ENCODE peak calls at places on chromosomes 3 and 15, in eight cellular contexts. C is kidney; H is body of pancreas; D is GM23338; O is heart left ventricle; J is stomach; R is cardiac muscle cell; F is CD8-positive, alpha-beta memory T cell. E is an unnamed sample.

GRCh38 chr3:65170357-65171090 is 482.7 kb upstream of the ADAMTS9 start:
- DNase-seq in C (peak), H (peak), D (peak), O (peak), J (peak), R (peak), F (no peak), E (no peak)

GRCh38 chr3:42700366-42701288 is 2.0 kb downstream of the HHATL start:
- DNase-seq in C (no peak), H (no peak), D (no peak), O (no peak), J (peak), R (no peak), F (no peak), E (no peak)

GRCh38 chr3:120450261-120450913 is 405 bp downstream of the FSTL1 start:
- DNase-seq in C (peak), H (peak), D (peak), O (peak), J (peak), R (peak), F (no peak), E (no peak)

GRCh38 chr3:184814214-184814613 is 2.2 kb downstream of the VPS8 start:
- DNase-seq in C (no peak), H (no peak), D (no peak), O (no peak), J (no peak), R (no peak), F (no peak), E (no peak)

GRCh38 chr3:175969456-175969855 is 1110.3 kb downstream of the NAALADL2 start:
- DNase-seq in C (no peak), H (no peak), D (no peak), O (no peak), J (no peak), R (no peak), F (no peak), E (no peak)

GRCh38 chr3:160018959-160019358 is 30.3 kb downstream of the IL12A start:
- DNase-seq in C (no peak), H (no peak), D (no peak), O (no peak), J (no peak), R (no peak), F (no peak), E (no peak)

GRCh38 chr15:54816406-54816805 is 380.3 kb downstream of the RSL24D1 start:
- DNase-seq in C (no peak), H (no peak), D (no peak), O (no peak), J (no peak), R (no peak), F (no peak), E (no peak)

GRCh38 chr3:81485444-81485865 is 276.0 kb downstream of the GBE1 start:
- DNase-seq in C (no peak), H (no peak), D (no peak), O (no peak), J (no peak), R (peak), F (no peak), E (peak)

GRCh38 chr15:93027413-93027812 is 61.6 kb downstream of the RGMA start:
- DNase-seq in C (peak), H (no peak), D (no peak), O (no peak), J (no peak), R (peak), F (no peak), E (no peak)

GRCh38 chr3:158911586-158911985 is 109.7 kb downstream of the MFSD1 start:
- DNase-seq in C (no peak), H (no peak), D (no peak), O (no peak), J (no peak), R (no peak), F (no peak), E (no peak)

GRCh38 chr3:58260733-58261132 is 23.1 kb downstream of the ABHD6 start:
- DNase-seq in C (no peak), H (no peak), D (no peak), O (no peak), J (no peak), R (no peak), F (no peak), E (no peak)

GRCh38 chr3:99651561-99651960 is 13.2 kb downstream of the COL8A1 start:
- DNase-seq in C (peak), H (peak), D (no peak), O (no peak), J (no peak), R (peak), F (no peak), E (no peak)

GRCh38 chr3:155745795-155746550 is 1.1 kb upstream of the PLCH1 start:
- DNase-seq in C (no peak), H (peak), D (peak), O (no peak), J (peak), R (peak), F (no peak), E (no peak)

GRCh38 chr3:103337179-103337845 is 902.5 kb downstream of the ZPLD1 start:
- DNase-seq in C (no peak), H (no peak), D (peak), O (no peak), J (no peak), R (no peak), F (no peak), E (no peak)

GRCh38 chr3:51974963-51975856 is at the start of gene ABHD14A:
- DNase-seq in C (peak), H (peak), D (peak), O (peak), J (peak), R (peak), F (peak), E (no peak)

GRCh38 chr15:60370804-60371700 is 26.7 kb downstream of the ANXA2 start:
- DNase-seq in C (peak), H (peak), D (no peak), O (peak), J (peak), R (peak), F (no peak), E (no peak)

GRCh38 chr3:13080591-13080990 is 7.4 kb upstream of the IQSEC1 start:
- DNase-seq in C (no peak), H (no peak), D (no peak), O (peak), J (no peak), R (no peak), F (no peak), E (no peak)
- H3K27ac ChIP-seq in C (no peak), H (no peak), D (no peak), O (peak), J (no peak), R (no peak), F (no peak), E (no peak)

DNA sequence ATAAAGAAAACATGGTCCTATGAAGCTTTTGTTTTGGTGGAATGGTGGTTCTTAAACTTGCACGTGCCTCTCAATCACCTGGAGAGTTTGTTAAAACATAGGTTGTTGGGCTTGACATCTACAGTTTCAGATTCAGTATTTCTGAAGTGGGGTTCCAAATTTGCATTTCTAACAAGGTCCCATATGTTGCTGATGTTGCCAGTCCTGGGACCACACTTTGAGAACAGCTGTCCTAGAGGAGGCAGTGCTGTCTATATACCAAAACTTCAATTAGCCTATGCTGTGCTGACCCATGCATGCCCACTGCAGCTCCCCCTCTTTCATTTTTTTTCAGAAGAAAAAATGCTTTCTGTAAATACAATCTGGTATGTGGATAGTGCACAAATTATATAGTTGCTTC is 31.3 kb downstream of the ALCAM start:
- DNase-seq in C (no peak), H (no peak), D (no peak), O (no peak), J (no peak), R (no peak), F (no peak), E (no peak)
- H3K27ac ChIP-seq in C (no peak), H (no peak), D (no peak), O (no peak), J (no peak), R (no peak), F (no peak), E (no peak)

DNA sequence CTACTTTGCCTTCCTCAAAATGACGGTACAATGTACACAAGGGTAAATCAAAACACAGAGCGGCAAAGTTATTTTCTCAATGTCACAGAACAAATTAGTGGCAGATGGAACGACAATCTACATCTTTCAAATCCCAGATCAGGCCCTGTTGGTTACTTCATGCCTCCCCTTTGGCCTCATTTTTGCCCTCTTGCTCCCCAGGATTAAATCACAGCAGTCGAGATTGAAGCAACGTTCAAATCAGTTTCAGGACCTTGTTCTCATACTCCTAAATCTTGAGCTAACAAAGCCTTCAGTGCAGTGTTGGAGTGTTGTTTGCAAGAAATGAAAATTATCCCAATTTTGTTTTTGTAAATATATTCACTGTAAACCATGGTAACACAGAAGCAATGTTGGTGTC is 91.4 kb downstream of the FBN1 start:
- DNase-seq in C (no peak), H (no peak), D (no peak), O (no peak), J (no peak), R (no peak), F (no peak), E (no peak)
- H3K27ac ChIP-seq in C (no peak), H (no peak), D (no peak), O (no peak), J (no peak), R (no peak), F (no peak), E (no peak)

GRCh38 chr3:194768586-194768985 is 82.9 kb downstream of the FAM43A start:
- DNase-seq in C (no peak), H (no peak), D (no peak), O (no peak), J (no peak), R (no peak), F (no peak), E (no peak)
- H3K27ac ChIP-seq in C (no peak), H (peak), D (no peak), O (no peak), J (no peak), R (no peak), F (no peak), E (no peak)

GRCh38 chr3:153042088-153042487 is 119.9 kb upstream of the RAP2B start:
- DNase-seq in C (no peak), H (no peak), D (no peak), O (no peak), J (no peak), R (no peak), F (no peak), E (no peak)
- H3K27ac ChIP-seq in C (no peak), H (no peak), D (no peak), O (no peak), J (no peak), R (no peak), F (no peak), E (peak)

DNA sequence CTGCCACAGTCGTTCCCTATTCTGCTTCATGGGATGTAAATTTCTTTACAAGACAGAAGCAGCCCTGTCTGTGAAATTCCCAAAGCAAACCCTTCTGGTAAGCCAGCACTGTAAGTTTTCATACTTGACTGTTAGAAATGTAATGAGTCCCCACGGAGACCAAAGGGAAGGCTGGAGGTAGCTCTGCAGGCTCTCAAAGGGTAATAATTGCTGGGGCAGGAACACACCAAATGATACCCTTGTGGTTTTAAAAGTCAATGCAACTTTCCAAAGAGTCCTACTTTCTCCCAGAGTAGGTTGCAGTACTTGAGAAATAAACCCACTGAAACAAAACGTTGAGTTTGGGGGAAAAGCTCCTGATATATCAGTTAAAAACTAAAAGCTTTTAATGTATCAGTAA is 129.8 kb upstream of the HES1 start:
- DNase-seq in C (no peak), H (no peak), D (peak), O (no peak), J (no peak), R (no peak), F (no peak), E (no peak)
- H3K27ac ChIP-seq in C (no peak), H (no peak), D (no peak), O (no peak), J (no peak), R (no peak), F (no peak), E (no peak)

DNA sequence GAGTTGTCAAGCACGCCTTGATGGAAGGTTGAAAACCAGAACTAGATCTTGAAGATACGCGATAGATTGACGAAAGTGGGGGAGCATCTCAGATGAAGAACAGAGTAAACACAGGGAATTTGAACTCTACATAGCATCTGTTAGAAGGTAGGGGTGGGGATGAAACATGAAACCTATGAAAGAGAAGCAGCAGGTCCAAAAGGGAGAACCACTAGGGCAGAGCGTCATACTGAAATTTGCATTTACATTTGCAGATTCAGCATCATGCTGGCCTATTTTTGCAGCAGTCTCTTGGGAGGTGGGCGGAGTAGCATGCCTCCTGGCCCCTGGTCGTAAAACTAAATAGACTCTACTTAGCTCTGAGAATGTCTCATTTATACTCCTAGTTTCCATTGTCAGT is 46.1 kb upstream of the RASGRP1 start:
- DNase-seq in C (no peak), H (no peak), D (no peak), O (no peak), J (no peak), R (no peak), F (no peak), E (no peak)
- H3K27ac ChIP-seq in C (no peak), H (no peak), D (no peak), O (no peak), J (no peak), R (no peak), F (no peak), E (no peak)

GRCh38 chr3:112393360-112393728 is 60.4 kb downstream of the CD200 start:
- DNase-seq in C (no peak), H (no peak), D (no peak), O (no peak), J (no peak), R (no peak), F (no peak), E (no peak)

GRCh38 chr3:112394008-112394616 is 61.2 kb downstream of the CD200 start:
- DNase-seq in C (no peak), H (no peak), D (no peak), O (no peak), J (no peak), R (peak), F (no peak), E (no peak)

GRCh38 chr3:112391648-112392047 is 58.7 kb downstream of the CD200 start:
- DNase-seq in C (no peak), H (no peak), D (no peak), O (no peak), J (no peak), R (no peak), F (no peak), E (no peak)

GRCh38 chr3:112390783-112391641 is 58.1 kb downstream of the CD200 start:
- DNase-seq in C (no peak), H (no peak), D (peak), O (no peak), J (no peak), R (peak), F (no peak), E (no peak)

DNA sequence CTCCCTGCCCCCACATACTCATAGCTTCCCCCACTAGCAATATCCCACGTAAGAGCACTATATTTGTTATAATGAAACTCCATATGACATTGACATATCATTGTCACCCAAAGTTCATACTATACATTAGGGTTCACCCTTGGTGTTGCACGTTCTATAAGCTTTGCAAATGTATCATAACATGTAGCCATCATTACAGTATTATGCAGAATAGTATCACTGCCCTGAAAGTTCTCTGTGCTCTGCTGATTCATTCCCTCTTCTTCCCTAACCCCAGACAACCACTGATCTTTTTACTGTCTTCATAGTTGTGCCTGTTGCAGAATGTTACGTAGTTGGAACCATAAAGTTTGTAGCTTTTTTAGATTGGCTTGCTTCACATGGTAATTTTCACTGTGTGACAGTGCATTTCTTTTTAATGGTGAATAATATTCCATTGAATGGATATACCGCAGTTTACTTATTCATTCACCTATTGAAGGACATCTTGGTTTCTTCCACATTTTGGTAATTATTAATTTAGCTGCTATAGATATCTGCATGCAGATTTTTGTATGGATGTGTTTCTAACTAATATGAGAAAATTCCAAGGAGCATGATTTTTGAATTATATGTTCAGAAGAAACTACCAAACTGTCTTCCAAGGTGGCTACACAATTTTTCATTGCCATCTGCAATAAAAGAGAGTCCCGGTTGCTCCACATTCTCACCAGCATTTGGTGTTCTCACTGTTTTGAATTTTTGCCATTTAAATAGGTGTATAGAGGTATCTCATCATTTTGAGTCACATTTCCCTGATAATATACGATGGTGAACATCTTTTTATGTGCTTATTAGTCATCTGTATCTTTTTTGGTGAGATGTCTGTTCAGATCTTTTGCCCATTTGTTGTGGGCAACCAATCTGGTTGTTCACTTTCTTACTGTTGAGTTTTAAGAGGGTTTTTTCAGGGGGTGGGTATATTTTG is 59.7 kb downstream of the CD200 start:
- DNase-seq in C (no peak), H (no peak), D (no peak), O (no peak), J (no peak), R (no peak), F (no peak), E (no peak)
- H3K27ac ChIP-seq in C (no peak), H (no peak), D (no peak), O (no peak), J (no peak), R (no peak), F (no peak), E (peak)

DNA sequence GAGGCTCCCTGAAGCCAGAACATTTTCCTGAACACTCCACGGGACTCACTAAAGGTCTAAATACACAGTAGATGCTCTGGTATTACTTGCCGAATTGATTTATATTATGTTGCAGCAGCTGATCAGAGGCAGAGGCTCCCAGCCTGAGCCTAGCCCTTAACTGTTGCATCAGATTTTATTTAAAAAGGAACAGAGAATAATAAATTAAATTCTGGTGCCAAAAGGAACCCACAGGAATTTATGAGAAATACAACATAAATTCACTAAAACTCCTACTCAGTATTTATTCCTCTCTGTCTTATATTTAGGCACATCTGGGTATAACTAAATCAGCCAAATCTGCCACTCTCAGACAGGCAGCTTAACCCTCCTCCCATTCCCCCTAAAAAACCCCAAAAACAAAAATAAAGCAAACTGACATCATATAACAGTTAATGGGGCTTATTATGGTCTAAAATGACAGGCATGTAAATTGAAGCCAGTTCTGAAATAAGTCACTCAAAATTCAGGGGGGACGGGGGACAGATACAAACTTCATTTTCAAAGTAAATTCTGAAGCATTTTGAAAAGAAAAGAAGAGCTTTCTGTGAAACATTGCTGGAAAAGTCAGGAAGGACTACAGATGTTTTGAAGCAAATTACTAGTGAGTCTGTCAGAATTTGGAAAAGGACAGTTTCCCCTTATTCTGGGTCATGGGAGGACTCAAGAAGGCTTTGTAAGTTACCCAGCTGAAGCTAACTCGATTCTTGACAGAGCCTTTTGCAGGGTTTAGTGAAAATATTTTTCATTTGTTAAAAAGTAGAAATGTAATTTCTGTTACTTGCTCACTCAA is 53.8 kb upstream of the CORO2B start:
- DNase-seq in C (no peak), H (no peak), D (no peak), O (no peak), J (no peak), R (peak), F (no peak), E (no peak)
- H3K27ac ChIP-seq in C (no peak), H (no peak), D (no peak), O (peak), J (peak), R (no peak), F (no peak), E (no peak)